ENCODE peak calls at places on chromosomes 7 and 10, in nine cellular contexts. Z is AML-193; N is CD8-positive, alpha-beta memory T cell; M is BJ; R is neural crest cell; U is H7; W is HTR-8/SVneo; I is sigmoid colon; C is NCI-H1092. X is an unnamed sample.
A peak's percentile ranks its signal among the peaks of the same experiment; 100 is the strongest.

GRCh38 chr10:69654376-69654775 is 24.3 kb downstream of the FAM241B start:
- DNase-seq in Z (no peak), N (no peak), M (no peak), R (no peak), U (no peak), W (no peak), I (no peak), C (no peak), X (no peak)

GRCh38 chr7:151873402-151873965 is 3.4 kb downstream of the PRKAG2 start:
- DNase-seq in Z (no peak), N (no peak), M (no peak), R (no peak), U (no peak), W (no peak), I (no peak), C (no peak), X (no peak)

GRCh38 chr7:33854178-33854577 is 51.2 kb upstream of the BMPER start:
- DNase-seq in Z (no peak), N (no peak), M (peak; percentile 41), R (no peak), U (no peak), W (peak; percentile 6), I (no peak), C (no peak), X (no peak)

GRCh38 chr7:20350996-20351692 is 20.4 kb downstream of the ITGB8 start:
- DNase-seq in Z (no peak), N (no peak), M (no peak), R (no peak), U (no peak), W (no peak), I (no peak), C (no peak), X (no peak)

GRCh38 chr10:71582019-71582418 is 137.6 kb downstream of the C10orf105 start:
- DNase-seq in Z (peak; percentile 8), N (no peak), M (no peak), R (peak; percentile 45), U (peak; percentile 72), W (peak; percentile 25), I (no peak), C (no peak), X (peak; percentile 23)

GRCh38 chr7:36506820-36507219 is 117.2 kb downstream of the ANLN start:
- DNase-seq in Z (no peak), N (no peak), M (no peak), R (no peak), U (no peak), W (no peak), I (no peak), C (no peak), X (no peak)

GRCh38 chr7:44978511-44979366 is at the start of gene MYO1G:
- DNase-seq in Z (peak; percentile 96), N (peak; percentile 82), M (no peak), R (no peak), U (peak; percentile 35), W (no peak), I (peak; percentile 70), C (no peak), X (no peak)

GRCh38 chr7:49243521-49243920 is 319.2 kb downstream of the CDC14C start:
- DNase-seq in Z (no peak), N (no peak), M (no peak), R (no peak), U (no peak), W (no peak), I (no peak), C (no peak), X (no peak)

GRCh38 chr10:81886939-81887338 is 11.9 kb downstream of the NRG3 start:
- DNase-seq in Z (no peak), N (no peak), M (no peak), R (no peak), U (no peak), W (no peak), I (no peak), C (no peak), X (no peak)

GRCh38 chr10:129841071-129841470 is 123.0 kb downstream of the EBF3 start:
- DNase-seq in Z (no peak), N (no peak), M (no peak), R (no peak), U (no peak), W (no peak), I (no peak), C (no peak), X (no peak)

GRCh38 chr7:43220250-43220649 is 107.8 kb downstream of the HECW1 start:
- DNase-seq in Z (no peak), N (no peak), M (peak; percentile 46), R (no peak), U (no peak), W (peak; percentile 27), I (no peak), C (no peak), X (no peak)

GRCh38 chr10:109067051-109067450 is 856.3 kb downstream of the XPNPEP1 start:
- DNase-seq in Z (no peak), N (no peak), M (no peak), R (no peak), U (no peak), W (no peak), I (no peak), C (no peak), X (no peak)

GRCh38 chr7:114481995-114482394 is 67.4 kb downstream of the FOXP2 start:
- DNase-seq in Z (no peak), N (no peak), M (no peak), R (no peak), U (no peak), W (peak; percentile 1), I (no peak), C (peak; percentile 26), X (no peak)

GRCh38 chr10:93216341-93216985 is 142.8 kb downstream of the CYP26A1 start:
- DNase-seq in Z (no peak), N (no peak), M (no peak), R (no peak), U (no peak), W (no peak), I (no peak), C (no peak), X (no peak)

GRCh38 chr7:150875791-150876190 is 23.5 kb downstream of the AOC1 start:
- DNase-seq in Z (peak; percentile 7), N (no peak), M (no peak), R (no peak), U (no peak), W (no peak), I (no peak), C (no peak), X (no peak)

GRCh38 chr10:123043409-123043925 is 34.7 kb downstream of the ACADSB start:
- DNase-seq in Z (peak; percentile 53), N (peak; percentile 6), M (peak; percentile 13), R (peak; percentile 36), U (peak; percentile 83), W (peak; percentile 56), I (no peak), C (peak; percentile 16), X (peak; percentile 64)

GRCh38 chr7:105769951-105770628 is 106.3 kb downstream of the ATXN7L1 start:
- DNase-seq in Z (no peak), N (no peak), M (no peak), R (no peak), U (no peak), W (peak; percentile 27), I (peak; percentile 66), C (no peak), X (no peak)

GRCh38 chr10:62491597-62491996 is 117.4 kb downstream of the ZNF365 start:
- DNase-seq in Z (peak; percentile 25), N (no peak), M (no peak), R (no peak), U (no peak), W (no peak), I (no peak), C (no peak), X (no peak)

GRCh38 chr10:115379064-115379463 is 285.9 kb downstream of the ATRNL1 start:
- DNase-seq in Z (no peak), N (no peak), M (no peak), R (no peak), U (no peak), W (no peak), I (no peak), C (no peak), X (no peak)

GRCh38 chr10:36499696-36500095 is 625.7 kb upstream of the ANKRD30A start:
- DNase-seq in Z (no peak), N (no peak), M (peak; percentile 17), R (no peak), U (no peak), W (peak; percentile 19), I (no peak), C (no peak), X (no peak)

GRCh38 chr7:150449206-150449956 is 1.0 kb upstream of the GIMAP8 start:
- DNase-seq in Z (no peak), N (no peak), M (no peak), R (no peak), U (no peak), W (no peak), I (no peak), C (no peak), X (no peak)

GRCh38 chr10:29734640-29734979 is 99.8 kb upstream of the SVIL start:
- DNase-seq in Z (no peak), N (no peak), M (no peak), R (no peak), U (peak; percentile 26), W (no peak), I (no peak), C (no peak), X (no peak)

GRCh38 chr10:49309691-49310371 is 10.9 kb downstream of the C10orf71 start:
- DNase-seq in Z (no peak), N (no peak), M (no peak), R (no peak), U (no peak), W (no peak), I (no peak), C (no peak), X (no peak)

GRCh38 chr10:75612904-75613684 is 181.7 kb downstream of the LRMDA start:
- DNase-seq in Z (peak; percentile 92), N (no peak), M (no peak), R (no peak), U (no peak), W (no peak), I (no peak), C (no peak), X (no peak)

GRCh38 chr10:31242902-31243301 is 76.1 kb upstream of the ZEB1 start:
- DNase-seq in Z (peak; percentile 39), N (no peak), M (peak; percentile 84), R (no peak), U (no peak), W (peak; percentile 36), I (no peak), C (no peak), X (no peak)

GRCh38 chr10:22992075-22992474 is 64.2 kb downstream of the ARMC3 start:
- DNase-seq in Z (no peak), N (no peak), M (no peak), R (no peak), U (no peak), W (no peak), I (no peak), C (no peak), X (no peak)

GRCh38 chr10:24449334-24449740 is 240.4 kb downstream of the KIAA1217 start:
- DNase-seq in Z (no peak), N (no peak), M (no peak), R (no peak), U (no peak), W (no peak), I (no peak), C (no peak), X (no peak)

X was measured in neuronal stem cell.